ENCODE peak calls at places on chromosomes 1 and 21, in seven cellular contexts. One of them, this sample, is unnamed.

GRCh38 chr1:60826320-60827094 is 255.9 kb upstream of the NFIA start:
- DNase-seq in HCT116: no peak
- DNase-seq in IMR-90: no peak
- DNase-seq in NB4: no peak
- DNase-seq in breast epithelium: no peak
- DNase-seq in sigmoid colon: no peak
- DNase-seq in endothelial cell of umbilical vein: no peak
- DNase-seq in this sample: no peak

GRCh38 chr1:43251024-43251423 is 18.8 kb upstream of the TMEM125 start:
- DNase-seq in HCT116: no peak
- DNase-seq in IMR-90: no peak
- DNase-seq in NB4: no peak
- DNase-seq in breast epithelium: no peak
- DNase-seq in sigmoid colon: no peak
- DNase-seq in endothelial cell of umbilical vein: no peak
- DNase-seq in this sample: no peak

GRCh38 chr1:17922833-17923232 is 167.7 kb downstream of the ACTL8 start:
- DNase-seq in HCT116: peak; percentile 24
- DNase-seq in IMR-90: peak; percentile 12
- DNase-seq in NB4: peak; percentile 52
- DNase-seq in breast epithelium: no peak
- DNase-seq in sigmoid colon: no peak
- DNase-seq in endothelial cell of umbilical vein: no peak
- DNase-seq in this sample: peak; percentile 21

GRCh38 chr1:91585982-91586381 is 85.3 kb downstream of the CDC7 start:
- DNase-seq in HCT116: no peak
- DNase-seq in IMR-90: no peak
- DNase-seq in NB4: no peak
- DNase-seq in breast epithelium: no peak
- DNase-seq in sigmoid colon: no peak
- DNase-seq in endothelial cell of umbilical vein: no peak
- DNase-seq in this sample: no peak

GRCh38 chr1:91556556-91556955 is 55.9 kb downstream of the CDC7 start:
- DNase-seq in HCT116: no peak
- DNase-seq in IMR-90: no peak
- DNase-seq in NB4: no peak
- DNase-seq in breast epithelium: no peak
- DNase-seq in sigmoid colon: no peak
- DNase-seq in endothelial cell of umbilical vein: no peak
- DNase-seq in this sample: no peak

GRCh38 chr21:33976082-33976979 is 60.7 kb upstream of the ATP5PO start:
- DNase-seq in HCT116: no peak
- DNase-seq in IMR-90: peak; percentile 94
- DNase-seq in NB4: peak; percentile 88
- DNase-seq in breast epithelium: no peak
- DNase-seq in sigmoid colon: peak; percentile 72
- DNase-seq in endothelial cell of umbilical vein: no peak
- DNase-seq in this sample: peak; percentile 87

GRCh38 chr1:226690460-226690982 is 48.6 kb downstream of the ITPKB start:
- DNase-seq in HCT116: no peak
- DNase-seq in IMR-90: peak; percentile 54
- DNase-seq in NB4: no peak
- DNase-seq in breast epithelium: no peak
- DNase-seq in sigmoid colon: peak; percentile 81
- DNase-seq in endothelial cell of umbilical vein: peak; percentile 89
- DNase-seq in this sample: no peak

GRCh38 chr1:20164694-20165202 is 21.1 kb upstream of the UBXN10 start:
- DNase-seq in HCT116: no peak
- DNase-seq in IMR-90: peak; percentile 10
- DNase-seq in NB4: no peak
- DNase-seq in breast epithelium: no peak
- DNase-seq in sigmoid colon: peak; percentile 74
- DNase-seq in endothelial cell of umbilical vein: no peak
- DNase-seq in this sample: no peak

GRCh38 chr1:169711469-169712308 is at the start of gene SELL:
- DNase-seq in HCT116: peak; percentile 73
- DNase-seq in IMR-90: peak; percentile 68
- DNase-seq in NB4: peak; percentile 71
- DNase-seq in breast epithelium: peak; percentile 27
- DNase-seq in sigmoid colon: peak; percentile 65
- DNase-seq in endothelial cell of umbilical vein: peak; percentile 86
- DNase-seq in this sample: peak; percentile 9

GRCh38 chr1:44237721-44238457 is 24.6 kb downstream of the DMAP1 start:
- DNase-seq in HCT116: peak; percentile 50
- DNase-seq in IMR-90: peak; percentile 25
- DNase-seq in NB4: peak; percentile 17
- DNase-seq in breast epithelium: no peak
- DNase-seq in sigmoid colon: peak; percentile 94
- DNase-seq in endothelial cell of umbilical vein: peak; percentile 40
- DNase-seq in this sample: no peak

GRCh38 chr1:217274927-217275616 is 355.8 kb downstream of the GPATCH2 start:
- DNase-seq in HCT116: no peak
- DNase-seq in IMR-90: peak; percentile 75
- DNase-seq in NB4: no peak
- DNase-seq in breast epithelium: no peak
- DNase-seq in sigmoid colon: no peak
- DNase-seq in endothelial cell of umbilical vein: no peak
- DNase-seq in this sample: no peak

GRCh38 chr1:205979301-205979700 is 23.9 kb downstream of the RAB7B start:
- DNase-seq in HCT116: no peak
- DNase-seq in IMR-90: no peak
- DNase-seq in NB4: no peak
- DNase-seq in breast epithelium: no peak
- DNase-seq in sigmoid colon: peak; percentile 48
- DNase-seq in endothelial cell of umbilical vein: no peak
- DNase-seq in this sample: no peak

GRCh38 chr1:229539868-229540506 is 18.5 kb downstream of the ABCB10 start:
- DNase-seq in HCT116: no peak
- DNase-seq in IMR-90: no peak
- DNase-seq in NB4: no peak
- DNase-seq in breast epithelium: no peak
- DNase-seq in sigmoid colon: no peak
- DNase-seq in endothelial cell of umbilical vein: no peak
- DNase-seq in this sample: no peak

GRCh38 chr1:203492486-203493130 is 1.3 kb upstream of the OPTC start:
- DNase-seq in HCT116: no peak
- DNase-seq in IMR-90: no peak
- DNase-seq in NB4: no peak
- DNase-seq in breast epithelium: no peak
- DNase-seq in sigmoid colon: peak; percentile 76
- DNase-seq in endothelial cell of umbilical vein: no peak
- DNase-seq in this sample: no peak

GRCh38 chr1:13968361-13968760 is 268.4 kb downstream of the PRDM2 start:
- DNase-seq in HCT116: no peak
- DNase-seq in IMR-90: no peak
- DNase-seq in NB4: no peak
- DNase-seq in breast epithelium: no peak
- DNase-seq in sigmoid colon: no peak
- DNase-seq in endothelial cell of umbilical vein: no peak
- DNase-seq in this sample: no peak

GRCh38 chr1:204493145-204493881 is 1.3 kb downstream of the PIK3C2B start:
- DNase-seq in HCT116: no peak
- DNase-seq in IMR-90: peak; percentile 33
- DNase-seq in NB4: no peak
- DNase-seq in breast epithelium: peak; percentile 73
- DNase-seq in sigmoid colon: peak; percentile 87
- DNase-seq in endothelial cell of umbilical vein: no peak
- DNase-seq in this sample: no peak

GRCh38 chr1:207910678-207911354 is at the start of gene CD34:
- DNase-seq in HCT116: no peak
- DNase-seq in IMR-90: no peak
- DNase-seq in NB4: no peak
- DNase-seq in breast epithelium: no peak
- DNase-seq in sigmoid colon: peak; percentile 88
- DNase-seq in endothelial cell of umbilical vein: peak; percentile 46
- DNase-seq in this sample: no peak

GRCh38 chr1:12206792-12207424 is 22.9 kb upstream of the VPS13D start:
- DNase-seq in HCT116: no peak
- DNase-seq in IMR-90: no peak
- DNase-seq in NB4: no peak
- DNase-seq in breast epithelium: no peak
- DNase-seq in sigmoid colon: no peak
- DNase-seq in endothelial cell of umbilical vein: no peak
- DNase-seq in this sample: no peak

GRCh38 chr1:12209495-12209832 is 20.4 kb upstream of the VPS13D start:
- DNase-seq in HCT116: no peak
- DNase-seq in IMR-90: no peak
- DNase-seq in NB4: no peak
- DNase-seq in breast epithelium: no peak
- DNase-seq in sigmoid colon: no peak
- DNase-seq in endothelial cell of umbilical vein: no peak
- DNase-seq in this sample: no peak

GRCh38 chr1:12208271-12208670 is 21.6 kb upstream of the VPS13D start:
- DNase-seq in HCT116: no peak
- DNase-seq in IMR-90: no peak
- DNase-seq in NB4: no peak
- DNase-seq in breast epithelium: no peak
- DNase-seq in sigmoid colon: no peak
- DNase-seq in endothelial cell of umbilical vein: no peak
- DNase-seq in this sample: no peak

GRCh38 chr1:12206238-12206637 is 23.6 kb upstream of the VPS13D start:
- DNase-seq in HCT116: no peak
- DNase-seq in IMR-90: no peak
- DNase-seq in NB4: no peak
- DNase-seq in breast epithelium: no peak
- DNase-seq in sigmoid colon: no peak
- DNase-seq in endothelial cell of umbilical vein: no peak
- DNase-seq in this sample: no peak

GRCh38 chr1:12208764-12209494 is 20.9 kb upstream of the VPS13D start:
- DNase-seq in HCT116: peak; percentile 68
- DNase-seq in IMR-90: peak; percentile 68
- DNase-seq in NB4: peak; percentile 82
- DNase-seq in breast epithelium: peak; percentile 73
- DNase-seq in sigmoid colon: peak; percentile 91
- DNase-seq in endothelial cell of umbilical vein: peak; percentile 84
- DNase-seq in this sample: peak; percentile 70
- TF ChIP-seq POLR2A in HCT116: no peak
- TF ChIP-seq POLR2A in IMR-90: peak; percentile 54
- TF ChIP-seq POLR2A in NB4: no peak
- TF ChIP-seq POLR2A in breast epithelium: no peak
- TF ChIP-seq POLR2A in sigmoid colon: no peak
- TF ChIP-seq POLR2A in endothelial cell of umbilical vein: no peak
- TF ChIP-seq POLR2A in this sample: no peak

DNA sequence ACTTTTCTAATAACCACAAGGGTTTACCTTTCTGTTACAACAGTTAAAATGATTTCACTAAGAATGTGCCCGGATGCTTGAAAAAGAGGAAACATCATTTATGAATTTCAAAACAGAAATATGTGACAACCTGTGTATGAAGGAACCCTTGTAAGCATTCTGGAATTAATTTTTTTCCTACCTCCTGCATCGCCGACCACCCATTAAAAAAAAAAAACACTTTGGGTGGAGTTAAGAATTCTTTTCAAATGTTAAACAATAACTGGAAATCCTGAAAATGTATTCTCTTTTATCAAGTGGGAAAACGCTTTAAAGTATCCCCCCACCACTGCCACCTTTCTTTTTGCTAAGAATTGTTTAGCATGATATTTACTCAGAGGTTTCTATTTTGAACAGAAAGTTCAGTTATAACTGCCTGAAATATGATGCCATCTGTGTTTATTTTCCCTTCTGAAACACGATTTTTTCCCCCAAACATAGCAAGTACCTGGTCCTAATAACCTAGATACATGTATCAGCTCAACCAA is 9.0 kb downstream of the CYYR1 start:
- DNase-seq in HCT116: no peak
- DNase-seq in IMR-90: no peak
- DNase-seq in NB4: no peak
- DNase-seq in breast epithelium: no peak
- DNase-seq in sigmoid colon: no peak
- DNase-seq in endothelial cell of umbilical vein: peak; percentile 49
- DNase-seq in this sample: no peak
- TF ChIP-seq POLR2A in HCT116: no peak
- TF ChIP-seq POLR2A in IMR-90: no peak
- TF ChIP-seq POLR2A in NB4: no peak
- TF ChIP-seq POLR2A in breast epithelium: no peak
- TF ChIP-seq POLR2A in sigmoid colon: no peak
- TF ChIP-seq POLR2A in endothelial cell of umbilical vein: no peak
- TF ChIP-seq POLR2A in this sample: no peak

DNA sequence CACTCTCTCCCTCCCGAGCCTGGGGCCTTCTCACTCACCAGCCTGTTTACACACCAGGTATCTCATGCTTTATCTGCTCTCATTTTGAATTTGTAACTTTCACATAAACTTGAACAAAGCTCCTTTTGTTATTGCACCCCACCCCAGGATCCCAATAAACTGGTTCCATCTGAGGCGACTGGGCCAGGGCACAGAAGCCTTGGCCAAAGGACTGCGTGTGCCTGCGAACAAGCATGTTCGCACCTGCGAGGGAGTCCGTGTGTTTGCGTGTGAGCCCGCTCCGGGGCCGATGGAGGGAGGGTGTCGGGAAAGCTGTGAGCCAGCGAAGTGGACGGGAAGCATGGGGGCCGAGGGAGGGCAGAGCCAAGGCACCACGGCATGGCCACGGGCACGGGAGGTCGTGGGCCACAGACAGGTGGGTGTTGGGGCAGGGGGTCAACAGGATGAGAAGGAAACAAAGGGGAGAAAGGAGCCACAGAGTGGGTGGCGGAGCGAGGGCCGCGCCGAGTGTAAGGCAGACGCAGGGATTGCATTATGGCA is 98.8 kb downstream of the CASZ1 start:
- DNase-seq in HCT116: no peak
- DNase-seq in IMR-90: no peak
- DNase-seq in NB4: no peak
- DNase-seq in breast epithelium: no peak
- DNase-seq in sigmoid colon: no peak
- DNase-seq in endothelial cell of umbilical vein: no peak
- DNase-seq in this sample: no peak
- TF ChIP-seq POLR2A in HCT116: no peak
- TF ChIP-seq POLR2A in IMR-90: no peak
- TF ChIP-seq POLR2A in NB4: no peak
- TF ChIP-seq POLR2A in breast epithelium: no peak
- TF ChIP-seq POLR2A in sigmoid colon: no peak
- TF ChIP-seq POLR2A in endothelial cell of umbilical vein: no peak
- TF ChIP-seq POLR2A in this sample: no peak

DNA sequence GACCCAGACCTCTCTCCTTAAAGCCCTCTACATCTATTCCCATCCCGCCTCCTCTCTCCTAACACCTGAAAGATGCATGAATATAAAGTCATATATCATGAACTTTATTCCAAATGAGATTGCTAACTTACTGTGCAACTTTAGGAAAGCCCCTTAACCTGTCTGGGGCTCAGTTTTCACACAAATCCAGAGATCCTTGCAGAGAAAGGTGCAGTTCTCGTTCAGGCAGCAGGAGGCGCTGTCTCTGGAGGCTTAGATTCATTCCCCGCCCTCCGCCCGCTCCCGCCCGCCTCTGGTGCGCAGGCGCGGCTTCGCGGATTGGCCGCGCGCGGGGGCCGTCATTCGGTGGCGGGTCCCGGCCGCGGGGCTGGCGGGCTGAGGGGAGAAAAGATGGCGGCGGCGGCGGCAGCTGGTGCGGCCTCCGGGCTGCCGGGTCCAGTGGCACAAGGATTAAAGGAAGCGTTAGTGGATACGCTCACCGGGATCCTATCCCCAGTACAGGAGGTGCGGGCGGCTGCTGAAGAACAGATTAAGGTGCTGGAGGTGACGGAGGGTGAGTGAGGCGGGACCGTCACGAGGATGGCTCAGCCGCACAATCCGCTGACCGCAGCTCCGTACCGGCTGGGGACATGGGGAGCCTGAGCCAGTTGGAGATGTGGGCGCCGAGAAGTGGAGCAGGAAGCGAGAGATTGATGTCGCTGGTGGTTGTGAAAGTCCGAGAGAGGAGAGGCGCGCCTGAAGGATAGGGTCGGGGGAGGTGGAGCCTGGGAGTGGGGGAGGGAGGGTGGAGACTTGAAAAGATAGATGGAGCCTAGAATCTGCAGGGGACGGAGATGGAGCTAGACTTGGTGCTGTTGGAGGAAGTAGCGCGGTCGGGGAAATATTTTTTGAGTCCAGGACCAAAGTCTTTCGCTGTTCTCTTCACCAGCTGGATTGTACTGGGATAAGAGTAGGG is at the start of gene IPO9:
- DNase-seq in HCT116: peak; percentile 86
- DNase-seq in IMR-90: peak; percentile 91
- DNase-seq in NB4: peak; percentile 92
- DNase-seq in breast epithelium: peak; percentile 92
- DNase-seq in sigmoid colon: peak; percentile 96
- DNase-seq in endothelial cell of umbilical vein: peak; percentile 94
- DNase-seq in this sample: peak; percentile 85
- TF ChIP-seq POLR2A in HCT116: peak; percentile 85
- TF ChIP-seq POLR2A in IMR-90: peak; percentile 87
- TF ChIP-seq POLR2A in NB4: peak; percentile 79
- TF ChIP-seq POLR2A in breast epithelium: peak; percentile 30
- TF ChIP-seq POLR2A in sigmoid colon: no peak
- TF ChIP-seq POLR2A in endothelial cell of umbilical vein: peak; percentile 33
- TF ChIP-seq POLR2A in this sample: peak; percentile 75